ENCODE peak calls at places on chromosomes 1 and 21, in ten cellular contexts. V, Z, K, G, J, P, E, D, S and A are unnamed samples.

GRCh38 chr1:243260221-243260880 is 4.5 kb downstream of the SDCCAG8 start:
- DNase-seq in D (no peak), E (no peak), G (no peak), V (no peak), S (no peak), P (no peak), K (no peak), J (no peak), Z (no peak), A (no peak)

GRCh38 chr1:205396972-205397616 is 24.8 kb downstream of the LEMD1 start:
- DNase-seq in E (no peak), P (peak), J (peak), Z (peak), G (peak), K (no peak), V (peak), D (peak), S (peak), A (no peak)

GRCh38 chr1:177809844-177810243 is 160.0 kb downstream of the SEC16B start:
- DNase-seq in G (no peak), D (no peak), P (no peak), J (no peak), S (no peak), K (no peak), V (no peak), Z (no peak), E (no peak), A (no peak)

GRCh38 chr1:17162941-17163340 is 42.0 kb upstream of the PADI1 start:
- DNase-seq in Z (no peak), G (no peak), K (peak), S (no peak), D (no peak), P (no peak), V (no peak), J (peak), E (no peak), A (no peak)

GRCh38 chr1:203649551-203650011 is 22.9 kb downstream of the ATP2B4 start:
- DNase-seq in V (no peak), K (no peak), Z (no peak), P (no peak), D (no peak), G (no peak), E (no peak), J (no peak), S (peak), A (no peak)

GRCh38 chr1:228399531-228400236 is 7.0 kb downstream of the TRIM11 start:
- DNase-seq in P (no peak), D (no peak), K (no peak), V (no peak), E (no peak), Z (no peak), G (no peak), J (no peak), S (no peak), A (no peak)

GRCh38 chr1:110746644-110747259 is 72.0 kb upstream of the KCNA3 start:
- DNase-seq in G (peak), D (peak), K (no peak), V (peak), P (peak), J (peak), S (no peak), Z (peak), E (peak), A (peak)

GRCh38 chr1:177848577-177848976 is 121.3 kb downstream of the SEC16B start:
- DNase-seq in D (no peak), E (no peak), J (no peak), K (no peak), Z (no peak), S (no peak), G (no peak), P (no peak), V (no peak), A (no peak)

GRCh38 chr1:32724678-32725594 is 22.4 kb upstream of the SYNC start:
- DNase-seq in P (peak), D (peak), G (peak), S (no peak), K (peak), J (peak), Z (peak), V (no peak), E (peak), A (no peak)

GRCh38 chr1:66788231-66788939 is 12.7 kb downstream of the INSL5 start:
- DNase-seq in V (no peak), G (no peak), D (no peak), J (peak), S (no peak), E (no peak), K (no peak), P (no peak), Z (no peak), A (no peak)

GRCh38 chr1:16617101-16617727 is 3.9 kb upstream of the NBPF1 start:
- DNase-seq in D (peak), K (no peak), Z (peak), S (no peak), P (no peak), E (no peak), G (no peak), V (no peak), J (peak), A (no peak)

GRCh38 chr1:156677616-156678596 is 699 bp upstream of the NES start:
- DNase-seq in V (peak), J (no peak), G (peak), E (no peak), P (peak), K (no peak), Z (peak), D (peak), S (peak), A (no peak)

GRCh38 chr21:46285761-46286667 is at the start of gene YBEY:
- DNase-seq in K (peak), Z (peak), V (peak), D (peak), E (peak), P (peak), G (peak), J (peak), S (peak), A (peak)
- TF ChIP-seq CTCF in K (peak), Z (peak), V (peak), D (peak), E (peak), P (peak), G (peak), J (no peak), S (peak), A (peak)

GRCh38 chr1:186617860-186618780 is 62.1 kb downstream of the PTGS2 start:
- DNase-seq in V (no peak), K (no peak), G (peak), P (no peak), J (no peak), S (peak), D (peak), E (no peak), Z (no peak), A (no peak)
- H3K4me3 ChIP-seq in V (no peak), K (no peak), G (no peak), P (no peak), J (peak), S (peak), D (peak), E (no peak), Z (no peak), A (no peak)

DNA sequence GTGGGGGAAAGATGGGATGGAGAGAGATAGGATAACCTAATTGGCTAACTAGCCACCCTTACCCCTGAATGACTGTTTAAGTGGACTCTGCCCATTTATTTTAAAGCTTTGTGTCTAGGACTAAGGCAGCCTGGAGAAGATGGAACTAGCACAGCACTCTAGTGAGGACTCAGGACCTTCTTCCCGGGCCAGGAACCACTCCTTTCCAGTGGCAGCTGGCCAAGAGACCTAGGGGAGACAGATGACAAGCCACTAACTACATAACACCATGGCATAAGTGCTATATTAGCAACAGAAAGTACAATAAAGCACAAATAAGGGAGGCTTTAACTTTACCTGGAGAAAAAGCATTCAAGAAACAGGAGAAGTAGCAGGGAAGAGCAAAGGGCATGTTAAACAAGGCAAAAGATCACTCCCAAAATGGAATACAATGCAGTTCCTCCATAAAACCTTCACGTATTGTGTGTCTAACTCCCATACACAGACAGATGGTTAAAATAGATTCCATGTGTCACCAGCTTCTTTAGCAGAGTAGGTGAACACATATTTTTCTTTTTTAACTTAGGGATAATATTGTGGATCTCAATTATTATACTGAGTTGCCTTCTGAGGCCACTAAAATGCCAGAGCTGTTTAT is 20.6 kb downstream of the CLCA1 start:
- DNase-seq in D (no peak), Z (no peak), V (no peak), S (no peak), E (no peak), G (peak), P (no peak), J (no peak), K (no peak), A (no peak)
- TF ChIP-seq CTCF in D (no peak), Z (no peak), V (no peak), S (no peak), E (no peak), G (no peak), P (no peak), J (no peak), K (no peak), A (no peak)

GRCh38 chr1:18901147-18901951 is 1.0 kb downstream of the ALDH4A1 start:
- DNase-seq in V (peak), K (no peak), E (no peak), P (no peak), Z (no peak), D (no peak), J (no peak), G (no peak), S (no peak), A (no peak)
- H3K4me3 ChIP-seq in V (peak), K (peak), E (peak), P (peak), Z (peak), D (peak), J (peak), G (peak), S (peak), A (peak)

DNA sequence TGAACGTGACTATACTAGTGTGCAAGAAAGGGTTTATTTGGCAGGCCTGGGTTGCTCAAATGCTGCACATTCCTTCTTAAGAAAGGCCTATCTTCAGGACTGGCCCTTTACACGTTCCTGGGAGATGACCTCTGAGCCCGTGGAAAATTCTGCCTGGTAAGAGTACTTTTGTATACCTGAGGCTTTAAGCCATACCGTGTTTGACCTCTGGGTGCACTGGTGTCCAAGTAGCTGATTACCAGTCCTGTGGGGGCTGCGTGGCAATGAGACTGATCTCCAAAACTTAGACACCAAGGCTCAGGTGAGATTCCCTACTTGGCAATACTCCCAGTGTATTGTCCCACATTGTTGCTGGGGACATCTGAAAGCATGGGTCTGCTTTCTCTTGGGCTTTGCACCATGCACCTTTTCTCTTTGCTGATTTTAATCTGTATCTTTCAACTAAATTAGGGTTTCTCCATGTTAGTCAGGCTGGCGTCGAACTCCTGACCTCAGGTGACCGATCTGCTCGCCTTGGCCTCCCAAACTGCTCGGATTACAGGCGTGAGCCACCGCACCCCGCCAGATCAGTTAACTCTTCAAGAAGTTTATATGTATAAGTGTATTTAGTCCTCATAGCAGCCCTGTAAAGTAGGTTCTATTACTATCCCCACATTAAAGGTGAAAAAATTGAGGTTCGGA is 44.5 kb downstream of the TRIM33 start:
- DNase-seq in V (peak), E (no peak), G (no peak), K (no peak), P (no peak), Z (no peak), D (no peak), J (no peak), S (no peak), A (no peak)
- TF ChIP-seq CTCF in V (peak), E (no peak), G (no peak), K (no peak), P (no peak), Z (no peak), D (no peak), J (peak), S (no peak), A (no peak)

DNA sequence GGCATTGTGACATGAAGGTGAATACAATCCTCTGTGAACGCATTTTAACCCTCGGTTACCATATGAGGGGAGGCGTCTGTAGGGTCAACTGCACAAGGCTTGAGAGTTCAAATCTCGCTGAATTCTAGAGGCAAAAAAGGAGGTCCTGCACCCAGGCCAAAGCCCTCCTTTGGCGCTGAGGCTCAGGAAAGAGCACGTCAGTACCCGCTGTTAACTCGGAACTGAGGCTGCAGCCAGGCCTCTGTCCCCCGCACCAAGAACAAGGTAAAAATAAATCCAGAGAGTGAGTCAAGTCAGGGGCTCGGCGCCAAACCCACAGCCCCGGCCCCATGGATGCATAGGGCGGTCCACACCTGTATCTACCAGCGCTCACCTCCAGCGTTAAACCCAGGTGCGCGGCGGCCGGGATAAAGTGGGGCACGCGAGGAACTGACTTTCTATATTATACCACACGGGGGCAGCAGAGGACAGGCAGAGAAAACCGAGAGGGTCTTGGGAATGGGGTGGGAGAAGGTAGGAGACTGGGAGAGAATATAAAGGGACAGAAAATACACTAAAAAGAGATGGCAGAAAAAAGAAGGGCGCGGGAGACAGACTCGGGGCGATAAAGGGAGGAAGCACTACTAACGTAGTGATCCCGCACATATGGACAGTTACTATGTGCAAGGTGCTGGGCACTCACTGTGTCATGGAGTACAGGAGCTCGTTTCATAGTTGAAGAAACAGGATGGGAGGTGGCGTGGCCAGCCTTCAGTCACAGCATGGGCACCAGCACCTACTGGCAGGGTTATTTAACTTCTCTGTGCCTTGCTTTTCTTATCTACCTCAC is 54.9 kb downstream of the DMRTA2 start:
- DNase-seq in G (peak), K (no peak), D (no peak), V (peak), J (no peak), P (peak), E (no peak), Z (peak), S (no peak), A (no peak)
- H3K4me3 ChIP-seq in G (no peak), K (no peak), D (no peak), V (peak), J (no peak), P (no peak), E (no peak), Z (no peak), S (no peak), A (no peak)

DNA sequence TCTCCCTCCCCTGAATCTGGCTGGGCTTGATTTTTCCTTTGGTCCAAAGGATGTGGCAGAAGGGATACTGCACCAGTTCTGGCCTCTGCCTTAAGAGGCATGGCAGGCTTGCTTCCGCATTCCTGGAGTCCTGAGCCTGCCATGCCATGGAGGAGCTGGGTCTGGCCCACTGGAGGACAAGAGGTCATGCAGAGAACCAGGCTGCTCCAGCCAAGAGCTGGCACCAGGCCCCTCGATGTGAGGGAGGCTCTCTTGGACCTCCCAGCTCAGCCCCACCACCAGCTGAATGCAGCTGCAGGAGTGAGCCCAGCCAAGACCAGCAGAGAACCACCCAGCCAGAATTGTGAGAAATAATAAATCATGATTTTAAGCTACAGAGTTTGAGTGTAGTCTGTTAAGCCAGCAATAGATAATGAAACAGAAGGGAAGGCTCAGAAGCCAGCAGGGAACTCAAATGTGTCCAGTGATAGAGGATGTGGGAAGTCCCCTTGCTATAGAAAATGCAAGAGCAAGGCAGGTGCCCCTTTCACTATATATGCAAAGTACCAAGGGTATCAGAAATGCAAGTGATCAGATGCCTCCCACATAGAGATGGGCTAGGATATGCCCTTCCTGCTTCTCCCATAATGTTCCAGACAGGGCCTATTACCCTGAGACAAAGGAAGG is 118.4 kb downstream of the HIVEP3 start:
- DNase-seq in Z (no peak), J (no peak), P (no peak), S (peak), V (no peak), K (no peak), G (no peak), E (no peak), D (peak), A (no peak)
- TF ChIP-seq CTCF in Z (no peak), J (no peak), P (no peak), S (no peak), V (no peak), K (no peak), G (no peak), E (no peak), D (no peak), A (no peak)

DNA sequence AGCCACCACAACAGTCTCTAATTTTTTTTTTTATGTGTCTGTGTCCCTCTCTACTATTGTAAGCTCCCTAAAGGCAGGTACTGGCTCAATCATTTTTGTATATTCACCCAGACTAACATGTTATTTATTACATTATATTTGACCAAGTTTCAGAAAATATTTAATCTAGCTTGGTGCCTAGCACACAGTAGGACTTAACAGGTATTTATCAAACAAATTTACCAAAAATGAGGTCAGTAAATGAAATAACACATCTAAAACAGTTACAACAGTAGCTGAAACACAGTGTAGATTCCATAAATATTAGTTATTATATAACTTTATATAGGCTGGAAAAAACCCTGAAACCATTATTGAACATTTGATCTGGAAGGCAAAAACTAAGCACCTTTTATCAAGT is 2.7 kb downstream of the NRDC start:
- DNase-seq in K (no peak), E (no peak), G (no peak), D (no peak), V (no peak), P (no peak), S (no peak), J (no peak), Z (no peak), A (no peak)
- H3K4me3 ChIP-seq in K (no peak), E (no peak), G (no peak), D (no peak), V (peak), P (no peak), S (no peak), J (peak), Z (peak), A (no peak)